ENCODE peak calls at places on chromosomes 5 and 9, in nine cellular contexts. W, B, I, J, E, O, M, P and H are unnamed samples.

GRCh38 chr9:95092321-95093072 is 225.0 kb downstream of the FANCC start:
- DNase-seq in W (no peak), O (peak; percentile 95), P (no peak), E (peak; percentile 66), M (peak; percentile 53), J (peak; percentile 70), B (peak; percentile 56), I (peak; percentile 62), H (peak; percentile 91)

GRCh38 chr9:98503867-98504800 is 204.6 kb downstream of the GABBR2 start:
- DNase-seq in B (no peak), E (no peak), I (no peak), P (no peak), O (no peak), M (no peak), J (no peak), W (no peak), H (peak; percentile 54)

GRCh38 chr9:18441245-18441644 is 32.7 kb upstream of the ADAMTSL1 start:
- DNase-seq in I (no peak), M (no peak), B (no peak), P (no peak), E (no peak), W (no peak), J (peak; percentile 33), O (peak; percentile 39), H (no peak)

GRCh38 chr5:95626701-95627100 is 6.8 kb downstream of the GPR150 start:
- DNase-seq in B (no peak), E (no peak), O (no peak), P (no peak), M (no peak), J (no peak), I (no peak), W (no peak), H (no peak)

GRCh38 chr5:150070277-150070638 is 16.1 kb downstream of the CSF1R start:
- DNase-seq in J (no peak), O (no peak), W (no peak), M (no peak), B (no peak), I (no peak), E (no peak), P (no peak), H (no peak)

GRCh38 chr5:88203977-88204735 is 64.5 kb downstream of the TMEM161B start:
- DNase-seq in P (peak; percentile 15), B (no peak), E (no peak), W (no peak), I (no peak), O (no peak), J (no peak), M (no peak), H (no peak)

GRCh38 chr5:177140312-177140711 is 6.7 kb downstream of the NSD1 start:
- DNase-seq in M (no peak), O (no peak), P (no peak), W (no peak), B (no peak), I (no peak), E (no peak), J (no peak), H (no peak)

GRCh38 chr9:114086607-114087006 is 8.5 kb upstream of the AMBP start:
- DNase-seq in B (no peak), I (no peak), E (no peak), W (no peak), M (no peak), J (no peak), P (no peak), O (no peak), H (peak; percentile 66)

GRCh38 chr9:72396247-72397091 is 31.5 kb upstream of the ZFAND5 start:
- DNase-seq in I (peak; percentile 79), P (no peak), E (peak; percentile 69), M (no peak), O (peak; percentile 82), B (no peak), W (no peak), J (peak; percentile 88), H (no peak)

GRCh38 chr5:1052076-1052475 is 43.5 kb downstream of the NKD2 start:
- DNase-seq in M (no peak), E (no peak), O (no peak), I (no peak), W (no peak), P (no peak), J (no peak), B (no peak), H (no peak)

GRCh38 chr9:16267336-16268036 is 603.0 kb downstream of the BNC2 start:
- DNase-seq in O (peak; percentile 61), J (peak; percentile 39), W (no peak), E (peak; percentile 40), M (no peak), I (peak; percentile 48), B (no peak), P (no peak), H (peak; percentile 36)

GRCh38 chr5:108681079-108681921 is 66.4 kb upstream of the FER start:
- DNase-seq in W (no peak), M (no peak), J (peak; percentile 69), P (peak; percentile 2), E (peak; percentile 73), B (peak; percentile 50), O (peak; percentile 82), I (peak; percentile 87), H (no peak)

GRCh38 chr5:90504743-90505142 is 24.6 kb downstream of the LYSMD3 start:
- DNase-seq in P (no peak), O (no peak), J (peak; percentile 75), M (no peak), I (no peak), W (no peak), E (peak; percentile 10), B (no peak), H (no peak)

GRCh38 chr9:128891354-128892222 is 9.7 kb downstream of the LRRC8A start:
- DNase-seq in B (no peak), W (no peak), O (peak; percentile 52), P (no peak), J (peak; percentile 36), E (peak; percentile 33), M (no peak), I (no peak), H (no peak)